ENCODE peak calls at places on chromosomes 1 and 21, in seven cellular contexts. T is omental fat pad; W is HuH-7.5; D is SIG-M5; G is activated T-cell treated with anti-CD3 and anti-CD28 coated beads, Interleukin-2, amount 50 U/mL, for 72 hours; C is hypothalamus; X is T follicular helper cell. M is an unnamed sample.

GRCh38 chr1:35851175-35851869 is 31.7 kb upstream of the AGO1 start:
- DNase-seq in T (no peak), W (no peak), D (no peak), G (no peak), C (no peak), X (no peak), M (no peak)

GRCh38 chr1:81670286-81670685 is 130.4 kb upstream of the ADGRL2 start:
- DNase-seq in T (peak; percentile 40), W (no peak), D (no peak), G (no peak), C (peak; percentile 45), X (no peak), M (no peak)

GRCh38 chr1:29551536-29551935 is 315.2 kb downstream of the PTPRU start:
- DNase-seq in T (no peak), W (no peak), D (no peak), G (no peak), C (no peak), X (no peak), M (no peak)

GRCh38 chr1:200139661-200140250 is 112.2 kb downstream of the NR5A2 start:
- DNase-seq in T (no peak), W (peak; percentile 41), D (peak; percentile 28), G (peak; percentile 35), C (no peak), X (no peak), M (no peak)

GRCh38 chr1:162206749-162207635 is 137.5 kb downstream of the NOS1AP start:
- DNase-seq in T (no peak), W (no peak), D (no peak), G (no peak), C (no peak), X (no peak), M (no peak)

GRCh38 chr1:161314201-161314981 is at the start of gene SDHC:
- DNase-seq in T (peak; percentile 60), W (peak; percentile 84), D (no peak), G (peak; percentile 91), C (peak; percentile 91), X (peak; percentile 88), M (peak; percentile 52)

GRCh38 chr1:33161061-33161681 is 20.7 kb downstream of the TRIM62 start:
- DNase-seq in T (no peak), W (no peak), D (no peak), G (no peak), C (peak; percentile 82), X (no peak), M (no peak)

GRCh38 chr1:17849216-17849615 is 94.1 kb downstream of the ACTL8 start:
- DNase-seq in T (no peak), W (no peak), D (no peak), G (no peak), C (no peak), X (no peak), M (no peak)

GRCh38 chr1:13590486-13590885 is 6.9 kb downstream of the PDPN start:
- DNase-seq in T (no peak), W (no peak), D (no peak), G (no peak), C (no peak), X (no peak), M (no peak)

GRCh38 chr21:8994640-8995511 is 1526.5 kb upstream of the TPTE start:
- DNase-seq in T (no peak), W (no peak), D (no peak), G (no peak), C (no peak), X (no peak), M (no peak)

GRCh38 chr1:169804941-169805340 is 10.2 kb upstream of the METTL18 start:
- DNase-seq in T (no peak), W (no peak), D (no peak), G (no peak), C (no peak), X (no peak), M (no peak)

GRCh38 chr1:231359113-231359512 is 21.0 kb downstream of the SPRTN start:
- DNase-seq in T (no peak), W (no peak), D (peak; percentile 83), G (no peak), C (no peak), X (no peak), M (no peak)

GRCh38 chr1:43235451-43236121 is 34.2 kb upstream of the TMEM125 start:
- DNase-seq in T (no peak), W (no peak), D (no peak), G (no peak), C (no peak), X (no peak), M (no peak)

GRCh38 chr21:46078322-46078981 is 19.5 kb upstream of the COL6A2 start:
- DNase-seq in T (peak; percentile 13), W (no peak), D (no peak), G (no peak), C (no peak), X (no peak), M (no peak)

GRCh38 chr1:11526071-11526895 is 47.3 kb downstream of the DISP3 start:
- DNase-seq in T (no peak), W (no peak), D (no peak), G (no peak), C (no peak), X (no peak), M (no peak)

GRCh38 chr1:229874609-229875008 is 192.4 kb upstream of the GALNT2 start:
- DNase-seq in T (no peak), W (no peak), D (no peak), G (peak; percentile 5), C (no peak), X (no peak), M (no peak)

GRCh38 chr1:192702212-192702993 is 66.5 kb downstream of the RGS13 start:
- DNase-seq in T (no peak), W (peak; percentile 5), D (peak; percentile 79), G (no peak), C (no peak), X (no peak), M (no peak)

GRCh38 chr21:26965567-26966359 is 1.1 kb downstream of the ADAMTS5 start:
- DNase-seq in T (peak; percentile 24), W (no peak), D (no peak), G (no peak), C (no peak), X (no peak), M (no peak)

GRCh38 chr1:145993618-145994390 is 2.6 kb downstream of the TXNIP start:
- DNase-seq in T (no peak), W (no peak), D (no peak), G (no peak), C (no peak), X (no peak), M (no peak)

GRCh38 chr1:71587961-71588360 is 507.1 kb upstream of the ZRANB2 start:
- DNase-seq in T (no peak), W (no peak), D (no peak), G (no peak), C (no peak), X (no peak), M (no peak)

GRCh38 chr1:4674117-4674516 is 19.7 kb downstream of the AJAP1 start:
- DNase-seq in T (no peak), W (no peak), D (no peak), G (no peak), C (no peak), X (no peak), M (no peak)

GRCh38 chr21:36589352-36589971 is 109.5 kb upstream of the SIM2 start:
- DNase-seq in T (no peak), W (peak; percentile 17), D (no peak), G (peak; percentile 43), C (no peak), X (no peak), M (no peak)